ENCODE peak calls at places on chromosomes 2 and 18, in nine cellular contexts. Y is mesenteric fat pad, X is activated T-cell treated with anti-CD3 and anti-CD28 coated beads for 1 hour, H is AG08395, T is left ventricle myocardium superior, Z is NCI-H1092, P is NCI-H460, E is MCF 10A, U is NCI-H1105 treated with DMSO at 0.1 percent for 48 hours. D is an unnamed sample.

GRCh38 chr2:43105586-43106562 is 120.5 kb downstream of the ZFP36L2 start:
- DNase-seq in E (peak; percentile 51), X (no peak), T (peak; percentile 74), Y (no peak), H (peak; percentile 64), P (no peak), Z (no peak), U (no peak), D (peak; percentile 42)

GRCh38 chr2:20156826-20157605 is 67.9 kb downstream of the SDC1 start:
- DNase-seq in Y (peak; percentile 67), Z (no peak), E (no peak), U (peak; percentile 89), P (no peak), H (peak; percentile 8), X (no peak), T (no peak), D (no peak)

GRCh38 chr2:207676827-207677354 is 34.5 kb upstream of the CCNYL1 start:
- DNase-seq in Y (no peak), E (peak; percentile 62), U (no peak), X (no peak), H (peak; percentile 55), Z (no peak), P (peak; percentile 46), T (no peak), D (peak; percentile 63)

GRCh38 chr2:240875228-240876034 is 6.8 kb downstream of the AGXT start:
- DNase-seq in Y (no peak), U (no peak), H (no peak), X (no peak), Z (no peak), P (no peak), E (no peak), T (no peak), D (no peak)

GRCh38 chr18:79503891-79504475 is 108.3 kb downstream of the NFATC1 start:
- DNase-seq in Z (no peak), E (no peak), P (no peak), T (peak; percentile 5), H (no peak), X (no peak), Y (peak; percentile 20), U (no peak), D (no peak)

GRCh38 chr2:2530334-2530733 is 199.3 kb upstream of the MYT1L start:
- DNase-seq in T (no peak), P (no peak), X (no peak), Z (no peak), Y (peak; percentile 41), H (no peak), U (no peak), E (no peak), D (no peak)

GRCh38 chr2:47225061-47225783 is 70.1 kb upstream of the STPG4 start:
- DNase-seq in U (peak; percentile 73), H (peak; percentile 79), Z (peak; percentile 51), E (peak; percentile 86), X (no peak), T (peak; percentile 84), Y (no peak), P (no peak), D (peak; percentile 85)

GRCh38 chr2:173075056-173075780 is 428 bp upstream of the MAP3K20 start:
- DNase-seq in E (no peak), P (no peak), X (no peak), H (no peak), U (peak; percentile 34), T (no peak), Z (no peak), Y (no peak), D (no peak)

GRCh38 chr2:60446413-60447358 is 106.8 kb downstream of the BCL11A start:
- DNase-seq in X (no peak), Y (no peak), E (no peak), T (no peak), P (no peak), U (no peak), H (no peak), Z (no peak), D (no peak)

GRCh38 chr2:46650556-46651001 is 171.2 kb downstream of the TMEM247 start:
- DNase-seq in U (peak; percentile 76), Z (peak; percentile 39), T (no peak), Y (no peak), E (peak; percentile 84), H (peak; percentile 66), X (peak; percentile 42), P (peak; percentile 83), D (peak; percentile 73)

GRCh38 chr2:162938387-162938786 is 99.8 kb upstream of the KCNH7 start:
- DNase-seq in Z (no peak), T (no peak), E (no peak), U (no peak), P (no peak), Y (no peak), H (no peak), X (no peak), D (no peak)

GRCh38 chr2:15554525-15555218 is 6.5 kb downstream of the NBAS start:
- DNase-seq in T (no peak), U (no peak), Z (no peak), P (no peak), Y (no peak), H (no peak), E (no peak), X (no peak), D (peak; percentile 12)